ENCODE peak calls at places on chromosome 1, in seven cellular contexts. G is MM.1S, K is neuronal stem cell, V is astrocyte, L is fibroblast of lung, W is PC-3, S is IMR-90. Y is an unnamed sample. For H3K4me1, the result is how much of the 10 kb centered on the place peaks cover.

GRCh38 chr1:230176871-230177411 is 109.9 kb downstream of the GALNT2 start:
- DNase-seq in V (no peak), W (no peak), L (peak), S (peak), K (no peak), G (no peak), Y (no peak)

GRCh38 chr1:230171337-230172015 is 104.4 kb downstream of the GALNT2 start:
- DNase-seq in K (no peak), V (peak), S (peak), W (peak), L (peak), G (no peak), Y (no peak)

GRCh38 chr1:99979071-99979470 is 9.3 kb downstream of the SLC35A3 start:
- DNase-seq in W (no peak), G (no peak), S (no peak), K (no peak), V (no peak), L (no peak), Y (no peak)

GRCh38 chr1:29398431-29398830 is 162.1 kb downstream of the PTPRU start:
- DNase-seq in G (no peak), W (peak), S (no peak), L (peak), K (no peak), V (peak), Y (peak)

GRCh38 chr1:216306830-216307229 is 116.4 kb downstream of the USH2A start:
- DNase-seq in W (no peak), L (no peak), S (no peak), G (no peak), K (no peak), V (no peak), Y (no peak)

GRCh38 chr1:95004013-95004412 is 68.7 kb downstream of the ALG14 start:
- DNase-seq in L (no peak), G (no peak), W (no peak), K (no peak), V (no peak), S (no peak), Y (no peak)

GRCh38 chr1:19312782-19313635 is 883 bp downstream of the SLC66A1 start:
- DNase-seq in W (no peak), S (no peak), G (peak), V (no peak), K (no peak), L (no peak), Y (no peak)

GRCh38 chr1:103250441-103250861 is 142.1 kb upstream of the COL11A1 start:
- DNase-seq in V (peak), S (peak), W (no peak), K (peak), L (no peak), G (no peak), Y (no peak)

GRCh38 chr1:175317309-175317708 is 124.7 kb upstream of the KIAA0040 start:
- DNase-seq in G (peak), W (peak), L (peak), V (no peak), S (no peak), K (no peak), Y (no peak)

GRCh38 chr1:82160036-82160435 is 359.3 kb downstream of the ADGRL2 start:
- DNase-seq in K (no peak), L (peak), W (peak), V (peak), G (no peak), S (peak), Y (peak)

GRCh38 chr1:234499119-234500039 is 20.4 kb upstream of the TARBP1 start:
- DNase-seq in V (peak), G (peak), K (peak), L (peak), S (peak), W (peak), Y (peak)

GRCh38 chr1:64851664-64852063 is 106.8 kb downstream of the RAVER2 start:
- DNase-seq in V (no peak), K (no peak), W (no peak), G (no peak), L (no peak), S (no peak), Y (no peak)

GRCh38 chr1:8873506-8874229 is 4.8 kb downstream of the ENO1 start:
- DNase-seq in L (peak), G (peak), S (peak), W (peak), K (no peak), V (peak), Y (peak)

GRCh38 chr1:8873001-8873400 is 5.5 kb downstream of the ENO1 start:
- DNase-seq in W (no peak), K (no peak), S (no peak), V (no peak), L (no peak), G (no peak), Y (no peak)

GRCh38 chr1:8876099-8876496 is 2.4 kb downstream of the ENO1 start:
- DNase-seq in S (no peak), W (no peak), L (no peak), G (no peak), V (no peak), K (no peak), Y (no peak)

GRCh38 chr1:8875216-8875861 is 3.1 kb downstream of the ENO1 start:
- DNase-seq in W (no peak), L (no peak), G (no peak), S (no peak), V (no peak), K (no peak), Y (no peak)

DNA sequence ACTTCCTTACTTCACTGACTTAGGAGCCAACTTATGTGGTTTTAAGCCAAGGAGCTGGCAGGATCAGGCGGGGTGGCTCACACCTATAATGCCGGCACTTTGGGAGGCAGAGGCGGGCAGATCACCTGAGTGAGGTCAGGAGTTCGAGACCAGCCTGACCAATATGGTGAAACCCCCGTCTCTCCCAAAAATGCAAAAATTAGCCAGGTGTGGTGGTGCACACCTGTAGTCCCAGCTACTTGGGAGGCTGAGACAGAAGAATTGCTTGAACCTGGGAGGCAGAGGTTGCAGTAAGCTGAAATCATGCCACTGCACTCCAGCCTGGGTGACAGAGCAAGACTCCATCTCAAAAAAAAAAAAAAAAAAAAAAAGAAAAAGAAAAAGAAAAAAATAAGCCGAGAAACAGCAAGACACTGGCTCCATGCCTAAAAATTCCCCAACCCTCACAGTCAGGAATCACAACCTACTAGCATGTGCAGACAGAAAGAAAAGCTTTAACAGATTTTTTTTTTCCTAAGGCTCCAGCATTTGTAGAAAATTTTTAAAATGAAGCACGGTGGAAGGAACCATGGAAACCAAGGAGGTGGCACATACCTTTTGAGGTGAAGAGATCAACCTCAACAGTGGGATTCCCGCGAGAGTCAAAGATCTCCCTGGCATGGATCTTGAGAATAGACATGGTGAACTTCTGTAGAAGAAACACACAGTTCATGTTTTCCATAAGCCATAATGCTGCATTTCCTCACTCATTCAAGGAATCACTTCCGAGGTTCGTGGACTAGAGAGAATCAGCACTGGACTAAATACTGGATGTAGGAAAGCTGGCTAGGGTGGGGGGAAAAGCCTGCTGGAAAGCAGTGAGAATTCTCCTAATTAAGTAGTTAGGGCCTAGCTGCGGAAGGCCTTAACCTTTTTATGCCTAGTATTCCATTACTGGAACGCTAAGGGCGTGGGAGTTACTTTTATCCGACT is 4.0 kb downstream of the ENO1 start:
- DNase-seq in V (no peak), G (no peak), S (peak), L (peak), K (no peak), W (no peak), Y (no peak)
- H3K4me1 ChIP-seq in V (half or more), G (under half), S (under half), L (under half), K (under half), W (half or more), Y (half or more)

DNA sequence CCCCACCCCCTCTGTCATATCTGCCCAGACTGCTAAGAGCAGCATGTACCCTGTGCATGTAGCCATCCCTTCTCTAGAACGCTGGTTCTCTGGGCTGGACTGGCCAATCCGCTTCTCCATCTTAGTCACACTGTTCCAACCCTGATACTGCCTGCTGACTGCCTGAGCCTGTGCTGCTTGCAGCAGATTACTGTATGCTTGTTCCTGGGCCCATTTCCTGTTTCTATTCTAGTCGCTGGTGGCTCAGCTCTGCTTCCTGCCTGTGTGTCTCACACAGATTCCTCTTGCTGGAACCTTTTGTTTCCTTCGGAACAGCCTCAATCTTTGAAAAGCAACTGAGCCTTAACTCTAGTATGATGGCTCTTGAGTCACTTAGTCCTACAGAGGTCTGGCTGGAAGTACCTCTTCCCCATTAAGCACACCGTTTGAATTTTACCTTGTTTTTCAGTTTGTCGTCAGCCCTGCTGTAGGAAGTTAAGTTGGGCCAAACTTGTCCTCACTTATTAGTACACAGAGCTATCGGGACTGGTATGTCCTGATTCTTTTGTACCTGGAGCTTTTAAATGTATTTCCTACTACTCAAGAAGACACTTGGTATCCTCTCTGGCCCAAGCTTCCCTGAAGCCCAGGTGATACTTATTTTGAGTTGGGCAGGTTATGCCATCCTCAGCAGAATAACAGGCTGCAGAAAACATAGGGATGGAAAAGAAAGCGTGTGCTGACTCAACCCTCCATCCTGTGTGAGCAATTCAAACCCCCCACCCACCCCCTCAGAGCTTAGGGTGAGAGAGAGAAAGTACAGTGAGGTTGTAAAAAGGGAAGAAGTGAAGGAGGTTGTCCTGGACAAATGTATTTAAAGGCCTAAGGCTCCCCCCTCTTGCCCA is 43.4 kb upstream of the PIGV start:
- DNase-seq in G (peak), V (peak), S (peak), K (no peak), W (peak), L (peak), Y (peak)
- H3K9ac ChIP-seq in G (peak), V (peak), S (peak), K (no peak), W (no peak), L (no peak), Y (no peak)

GRCh38 chr1:51514733-51515132 is 4.3 kb downstream of the EPS15 start:
- DNase-seq in G (no peak), K (no peak), V (no peak), W (no peak), S (no peak), L (no peak), Y (no peak)

GRCh38 chr1:51512120-51512519 is 6.9 kb downstream of the EPS15 start:
- DNase-seq in K (no peak), S (no peak), L (no peak), G (peak), W (no peak), V (no peak), Y (no peak)

GRCh38 chr1:51509773-51510172 is 9.3 kb downstream of the EPS15 start:
- DNase-seq in G (no peak), K (no peak), W (no peak), S (no peak), V (no peak), L (no peak), Y (no peak)

GRCh38 chr1:51515312-51515960 is 3.6 kb downstream of the EPS15 start:
- DNase-seq in K (no peak), G (no peak), W (no peak), L (no peak), V (no peak), S (no peak), Y (no peak)

DNA sequence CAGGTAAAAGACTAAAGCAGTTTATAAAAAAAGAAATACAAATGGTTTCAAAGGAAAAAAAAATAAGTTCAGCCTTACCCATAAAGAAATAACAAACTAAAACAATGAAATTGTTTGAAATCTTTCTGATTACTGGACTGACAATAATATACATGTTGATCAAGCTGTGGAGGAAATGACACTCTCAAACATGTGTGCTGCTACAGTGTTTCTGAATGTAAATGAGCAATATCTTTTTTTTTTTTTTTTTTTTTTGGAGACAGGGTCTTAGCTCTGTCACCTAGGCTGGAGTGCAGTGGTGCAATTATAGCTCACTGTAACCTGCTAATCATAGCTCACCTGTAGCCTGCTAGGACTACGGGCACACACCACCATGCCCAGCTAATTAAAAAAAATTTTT is 6.5 kb downstream of the EPS15 start:
- DNase-seq in L (no peak), W (no peak), K (no peak), V (no peak), G (peak), S (no peak), Y (no peak)
- H3K4me1 ChIP-seq in L (under half), W (under half), K (under half), V (under half), G (under half), S (under half), Y (under half)

DNA sequence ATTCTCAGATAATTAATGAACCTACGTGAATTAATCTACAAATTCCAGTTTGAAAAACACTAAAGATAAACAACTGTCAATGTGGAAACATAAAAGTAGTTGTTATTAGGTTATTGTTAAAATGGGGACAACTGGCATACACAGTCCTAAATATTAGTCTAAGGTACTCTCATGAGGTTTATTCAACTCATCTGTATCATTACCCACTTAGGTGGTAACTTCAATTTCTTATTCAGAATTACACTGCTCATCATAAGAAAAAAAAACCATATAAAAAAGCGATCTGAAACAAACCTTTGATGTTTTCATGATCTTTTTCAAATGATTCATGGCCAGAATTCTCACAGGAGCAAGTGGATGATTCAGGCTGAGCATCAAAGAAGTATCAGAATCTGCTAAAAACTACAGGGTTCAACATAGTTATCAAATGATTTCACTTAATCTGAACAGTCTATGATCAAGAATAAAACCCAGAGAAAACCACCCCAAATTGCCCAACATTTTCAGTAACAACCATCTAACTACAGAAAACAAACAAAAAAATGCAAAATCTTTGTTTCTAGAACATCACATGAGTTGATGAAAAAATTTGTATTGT is 13.7 kb downstream of the HEATR1 start:
- DNase-seq in K (no peak), V (no peak), S (no peak), L (no peak), W (no peak), G (no peak), Y (no peak)
- H3K9ac ChIP-seq in K (no peak), V (no peak), S (no peak), L (no peak), W (no peak), G (no peak), Y (no peak)